ENCODE peak calls at places on chromosome 20, in nine cellular contexts. One of them, this sample, is unnamed.
A peak's percentile ranks its signal among the peaks of the same experiment; 100 is the strongest.

GRCh38 chr20:38173237-38174156 is 8.4 kb upstream of the TGM2 start:
- DNase-seq in lower leg skin: no peak
- DNase-seq in NB4: peak; percentile 27
- DNase-seq in heart left ventricle: peak; percentile 62
- DNase-seq in ovary: peak; percentile 34
- DNase-seq in IMR-90: peak; percentile 92
- DNase-seq in right lobe of liver: no peak
- DNase-seq in prostate gland: no peak
- DNase-seq in body of pancreas: no peak
- DNase-seq in this sample: no peak

GRCh38 chr20:61437280-61438206 is 185.5 kb downstream of the CDH4 start:
- DNase-seq in right lobe of liver: no peak
- DNase-seq in heart left ventricle: peak; percentile 42
- DNase-seq in body of pancreas: no peak
- DNase-seq in prostate gland: peak; percentile 27
- DNase-seq in lower leg skin: no peak
- DNase-seq in NB4: no peak
- DNase-seq in ovary: no peak
- DNase-seq in IMR-90: peak; percentile 90
- DNase-seq in this sample: no peak

GRCh38 chr20:24160563-24161355 is 172.2 kb upstream of the GGTLC1 start:
- DNase-seq in prostate gland: peak; percentile 40
- DNase-seq in body of pancreas: peak; percentile 64
- DNase-seq in lower leg skin: no peak
- DNase-seq in ovary: peak; percentile 26
- DNase-seq in heart left ventricle: peak; percentile 42
- DNase-seq in right lobe of liver: peak; percentile 59
- DNase-seq in NB4: peak; percentile 44
- DNase-seq in IMR-90: peak; percentile 63
- DNase-seq in this sample: no peak

GRCh38 chr20:20568604-20569205 is 143.7 kb downstream of the RALGAPA2 start:
- DNase-seq in prostate gland: no peak
- DNase-seq in right lobe of liver: no peak
- DNase-seq in lower leg skin: no peak
- DNase-seq in NB4: peak; percentile 57
- DNase-seq in ovary: no peak
- DNase-seq in heart left ventricle: no peak
- DNase-seq in IMR-90: peak; percentile 58
- DNase-seq in body of pancreas: peak; percentile 26
- DNase-seq in this sample: peak; percentile 52

GRCh38 chr20:17225891-17226409 is 890 bp upstream of the PCSK2 start:
- DNase-seq in prostate gland: no peak
- DNase-seq in NB4: no peak
- DNase-seq in right lobe of liver: peak; percentile 38
- DNase-seq in body of pancreas: peak; percentile 22
- DNase-seq in heart left ventricle: peak; percentile 20
- DNase-seq in IMR-90: no peak
- DNase-seq in lower leg skin: no peak
- DNase-seq in ovary: peak; percentile 50
- DNase-seq in this sample: no peak

GRCh38 chr20:37904008-37904675 is 1.2 kb downstream of the VSTM2L start:
- DNase-seq in prostate gland: no peak
- DNase-seq in heart left ventricle: no peak
- DNase-seq in NB4: no peak
- DNase-seq in right lobe of liver: no peak
- DNase-seq in ovary: no peak
- DNase-seq in body of pancreas: no peak
- DNase-seq in IMR-90: no peak
- DNase-seq in lower leg skin: no peak
- DNase-seq in this sample: no peak

GRCh38 chr20:62766071-62766450 is 30.2 kb upstream of the MRGBP start:
- DNase-seq in NB4: no peak
- DNase-seq in ovary: no peak
- DNase-seq in right lobe of liver: no peak
- DNase-seq in prostate gland: no peak
- DNase-seq in lower leg skin: no peak
- DNase-seq in heart left ventricle: no peak
- DNase-seq in body of pancreas: no peak
- DNase-seq in IMR-90: no peak
- DNase-seq in this sample: no peak

GRCh38 chr20:6029538-6029937 is 24.3 kb downstream of the LRRN4 start:
- DNase-seq in body of pancreas: no peak
- DNase-seq in NB4: no peak
- DNase-seq in IMR-90: no peak
- DNase-seq in heart left ventricle: no peak
- DNase-seq in ovary: no peak
- DNase-seq in lower leg skin: no peak
- DNase-seq in prostate gland: no peak
- DNase-seq in right lobe of liver: no peak
- DNase-seq in this sample: no peak

GRCh38 chr20:62511915-62512610 is 36.3 kb upstream of the GATA5 start:
- DNase-seq in body of pancreas: no peak
- DNase-seq in ovary: no peak
- DNase-seq in prostate gland: no peak
- DNase-seq in heart left ventricle: no peak
- DNase-seq in lower leg skin: no peak
- DNase-seq in right lobe of liver: no peak
- DNase-seq in IMR-90: no peak
- DNase-seq in NB4: no peak
- DNase-seq in this sample: no peak

GRCh38 chr20:24838551-24839530 is 110.2 kb upstream of the CST7 start:
- DNase-seq in ovary: no peak
- DNase-seq in NB4: no peak
- DNase-seq in prostate gland: no peak
- DNase-seq in lower leg skin: no peak
- DNase-seq in body of pancreas: no peak
- DNase-seq in IMR-90: peak; percentile 12
- DNase-seq in right lobe of liver: no peak
- DNase-seq in heart left ventricle: no peak
- DNase-seq in this sample: no peak

GRCh38 chr20:8735674-8736073 is 333.2 kb upstream of the PLCB4 start:
- DNase-seq in IMR-90: peak; percentile 30
- DNase-seq in heart left ventricle: no peak
- DNase-seq in ovary: no peak
- DNase-seq in NB4: no peak
- DNase-seq in right lobe of liver: no peak
- DNase-seq in body of pancreas: no peak
- DNase-seq in prostate gland: no peak
- DNase-seq in lower leg skin: no peak
- DNase-seq in this sample: no peak

GRCh38 chr20:56328861-56329260 is 29.9 kb upstream of the FAM210B start:
- DNase-seq in prostate gland: no peak
- DNase-seq in ovary: no peak
- DNase-seq in lower leg skin: no peak
- DNase-seq in NB4: peak; percentile 45
- DNase-seq in IMR-90: peak; percentile 8
- DNase-seq in right lobe of liver: no peak
- DNase-seq in heart left ventricle: no peak
- DNase-seq in body of pancreas: no peak
- DNase-seq in this sample: peak; percentile 25

GRCh38 chr20:21251278-21251677 is 51.9 kb upstream of the XRN2 start:
- DNase-seq in ovary: no peak
- DNase-seq in lower leg skin: no peak
- DNase-seq in body of pancreas: no peak
- DNase-seq in NB4: no peak
- DNase-seq in heart left ventricle: no peak
- DNase-seq in right lobe of liver: no peak
- DNase-seq in IMR-90: no peak
- DNase-seq in prostate gland: no peak
- DNase-seq in this sample: no peak

GRCh38 chr20:2459981-2460751 is 10.4 kb downstream of the SNRPB start:
- DNase-seq in prostate gland: no peak
- DNase-seq in ovary: no peak
- DNase-seq in body of pancreas: no peak
- DNase-seq in IMR-90: no peak
- DNase-seq in NB4: no peak
- DNase-seq in lower leg skin: no peak
- DNase-seq in heart left ventricle: no peak
- DNase-seq in right lobe of liver: no peak
- DNase-seq in this sample: no peak
- TF ChIP-seq POLR2A in prostate gland: no peak
- TF ChIP-seq POLR2A in ovary: no peak
- TF ChIP-seq POLR2A in body of pancreas: no peak
- TF ChIP-seq POLR2A in IMR-90: no peak
- TF ChIP-seq POLR2A in NB4: no peak
- TF ChIP-seq POLR2A in lower leg skin: no peak
- TF ChIP-seq POLR2A in heart left ventricle: no peak
- TF ChIP-seq POLR2A in right lobe of liver: no peak
- TF ChIP-seq POLR2A in this sample: peak; percentile 17

DNA sequence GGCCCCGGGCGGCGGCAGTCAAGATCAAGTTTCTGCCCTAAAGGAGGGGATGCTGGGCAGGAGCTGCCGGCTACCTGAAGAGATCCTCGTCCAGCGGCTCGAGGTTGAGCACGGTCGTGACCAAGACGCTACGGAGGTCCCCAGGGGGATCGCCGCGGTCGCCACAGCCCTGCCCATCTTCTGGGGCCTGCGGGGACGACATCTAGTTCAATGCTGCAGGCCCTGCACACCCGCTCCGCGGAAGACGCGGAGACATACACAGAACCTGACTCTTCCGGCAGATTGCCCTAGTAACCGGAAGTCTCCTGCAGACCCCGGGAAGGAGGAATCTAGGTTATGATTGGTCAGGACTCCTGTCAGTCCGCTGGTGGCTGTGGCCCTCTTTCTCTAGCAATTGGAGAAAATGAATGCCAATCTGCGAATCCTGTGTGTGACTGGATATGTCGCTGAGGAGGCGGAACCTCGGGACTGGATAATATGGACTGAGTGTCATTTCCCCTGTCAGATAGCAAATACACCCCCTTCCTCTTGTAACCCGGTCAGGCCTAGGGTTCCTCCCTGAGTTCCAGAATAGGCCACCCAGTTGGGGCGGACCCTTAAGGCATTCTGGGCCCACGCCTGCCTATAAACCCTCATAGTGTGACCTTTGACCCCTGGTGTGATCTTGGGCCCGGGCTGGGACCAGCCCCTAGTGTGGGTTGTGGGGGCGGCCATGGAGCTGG is at the start of the genes ACOT8 and ZSWIM3:
- DNase-seq in right lobe of liver: peak; percentile 99
- DNase-seq in body of pancreas: peak; percentile 96
- DNase-seq in heart left ventricle: peak; percentile 98
- DNase-seq in prostate gland: peak; percentile 100
- DNase-seq in IMR-90: peak; percentile 100
- DNase-seq in lower leg skin: peak; percentile 99
- DNase-seq in ovary: peak; percentile 98
- DNase-seq in NB4: peak; percentile 100
- DNase-seq in this sample: peak; percentile 100
- TF ChIP-seq POLR2A in right lobe of liver: peak; percentile 97
- TF ChIP-seq POLR2A in body of pancreas: peak; percentile 81
- TF ChIP-seq POLR2A in heart left ventricle: no peak
- TF ChIP-seq POLR2A in prostate gland: peak; percentile 39
- TF ChIP-seq POLR2A in IMR-90: peak; percentile 18
- TF ChIP-seq POLR2A in lower leg skin: no peak
- TF ChIP-seq POLR2A in ovary: no peak
- TF ChIP-seq POLR2A in NB4: peak; percentile 80
- TF ChIP-seq POLR2A in this sample: peak; percentile 94

DNA sequence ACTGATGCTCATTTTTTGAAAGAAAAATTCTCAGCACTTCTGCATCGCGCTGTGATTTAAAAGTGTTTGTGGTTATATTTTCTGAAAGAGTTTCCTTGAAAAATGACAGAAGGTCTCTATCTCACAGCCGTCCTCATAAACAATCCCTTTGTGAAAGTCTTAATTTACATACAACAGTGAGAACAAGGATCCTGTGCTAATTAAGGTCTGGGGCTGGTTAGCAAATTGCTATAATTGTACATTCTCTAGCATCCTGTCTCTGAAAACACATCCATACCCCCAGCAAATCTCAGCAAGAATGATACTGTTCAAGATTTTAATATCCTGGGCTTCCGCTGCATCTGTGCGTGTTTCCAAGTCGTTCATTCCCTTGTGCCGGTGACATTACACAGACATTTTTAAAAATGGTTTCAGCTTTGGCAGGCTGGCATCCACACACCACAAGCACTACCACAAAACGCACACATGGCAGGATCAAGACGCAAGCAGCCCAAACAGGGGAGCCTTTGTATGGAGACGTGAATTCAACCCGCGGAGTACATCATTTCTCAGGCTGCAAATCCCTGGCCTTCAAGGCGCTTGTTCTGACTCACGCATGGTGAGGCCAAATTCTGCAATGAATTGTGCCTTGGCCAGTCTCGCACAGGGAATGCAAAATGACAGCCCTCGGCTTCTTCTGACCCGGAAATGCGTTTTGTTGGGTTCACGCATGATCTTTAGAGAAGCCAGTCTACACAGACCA is 20.3 kb downstream of the ZMYND8 start:
- DNase-seq in right lobe of liver: no peak
- DNase-seq in heart left ventricle: peak; percentile 57
- DNase-seq in prostate gland: no peak
- DNase-seq in body of pancreas: no peak
- DNase-seq in NB4: no peak
- DNase-seq in lower leg skin: no peak
- DNase-seq in IMR-90: peak; percentile 87
- DNase-seq in ovary: peak; percentile 64
- DNase-seq in this sample: no peak
- TF ChIP-seq POLR2A in right lobe of liver: no peak
- TF ChIP-seq POLR2A in heart left ventricle: no peak
- TF ChIP-seq POLR2A in prostate gland: no peak
- TF ChIP-seq POLR2A in body of pancreas: no peak
- TF ChIP-seq POLR2A in NB4: no peak
- TF ChIP-seq POLR2A in lower leg skin: no peak
- TF ChIP-seq POLR2A in IMR-90: no peak
- TF ChIP-seq POLR2A in ovary: peak; percentile 11
- TF ChIP-seq POLR2A in this sample: no peak

DNA sequence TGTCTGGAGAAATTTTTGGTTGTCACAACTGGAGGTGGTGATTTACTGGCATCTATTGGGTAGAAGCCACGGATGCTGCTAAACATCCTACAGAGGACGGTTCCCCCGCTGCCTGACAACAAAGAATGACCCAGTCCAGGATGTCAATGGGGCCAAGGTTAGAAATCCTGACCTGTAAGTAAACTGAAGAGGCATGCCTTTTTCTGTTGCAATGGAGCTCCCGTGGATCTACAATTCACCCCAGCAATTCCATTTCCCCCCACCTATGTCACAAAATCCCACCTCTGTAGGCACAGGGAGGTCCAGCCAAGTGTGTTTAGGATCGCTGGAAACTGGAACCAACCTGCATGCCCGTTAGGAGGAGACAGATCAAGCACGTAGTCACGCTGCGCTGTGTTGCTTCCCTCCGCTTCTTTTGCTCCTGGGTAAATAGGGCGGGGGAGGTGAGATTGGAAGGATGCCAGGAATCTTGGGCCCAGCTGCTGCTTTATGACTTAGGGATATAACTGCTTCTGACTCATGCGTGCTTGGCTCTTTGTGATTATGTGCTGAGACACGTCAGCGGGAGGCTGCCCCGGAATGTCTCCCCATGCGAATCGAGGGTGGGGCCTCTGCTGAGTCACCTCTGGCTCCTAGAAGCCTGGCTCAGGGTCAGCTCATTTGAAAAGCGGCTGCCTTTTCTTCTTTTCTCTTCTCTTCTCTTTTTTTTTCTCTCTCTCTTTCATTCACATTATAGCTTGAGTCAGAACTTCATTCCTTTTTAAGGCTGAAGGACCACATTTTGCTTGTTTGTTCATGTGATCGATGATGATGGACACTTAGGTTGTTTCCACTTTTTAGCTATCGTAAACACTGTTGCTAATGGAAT is 12.4 kb upstream of the PEDS1 start:
- DNase-seq in NB4: peak; percentile 96
- DNase-seq in heart left ventricle: peak; percentile 98
- DNase-seq in right lobe of liver: peak; percentile 94
- DNase-seq in ovary: peak; percentile 99
- DNase-seq in body of pancreas: peak; percentile 96
- DNase-seq in lower leg skin: peak; percentile 99
- DNase-seq in IMR-90: peak; percentile 100
- DNase-seq in prostate gland: peak; percentile 99
- DNase-seq in this sample: peak; percentile 100
- TF ChIP-seq POLR2A in NB4: no peak
- TF ChIP-seq POLR2A in heart left ventricle: no peak
- TF ChIP-seq POLR2A in right lobe of liver: peak; percentile 46
- TF ChIP-seq POLR2A in ovary: no peak
- TF ChIP-seq POLR2A in body of pancreas: peak; percentile 40
- TF ChIP-seq POLR2A in lower leg skin: no peak
- TF ChIP-seq POLR2A in IMR-90: peak; percentile 87
- TF ChIP-seq POLR2A in prostate gland: peak; percentile 56
- TF ChIP-seq POLR2A in this sample: peak; percentile 93

This sample was measured in erythroblast.